ENCODE peak calls at places on chromosome 18, in six cellular contexts. G is hepatocyte, V is HS-5, F is endothelial cell of umbilical vein, X is GM12878, L is H7. U is an unnamed sample.

GRCh38 chr18:58639751-58640427 is 11.0 kb upstream of the ALPK2 start:
- DNase-seq in G (no peak), V (no peak), F (no peak), X (no peak), L (no peak), U (no peak)

GRCh38 chr18:31659574-31660149 is 24.7 kb downstream of the B4GALT6 start:
- DNase-seq in G (no peak), V (no peak), F (no peak), X (no peak), L (no peak), U (no peak)

GRCh38 chr18:51559902-51560287 is 362.4 kb upstream of the MEX3C start:
- DNase-seq in G (no peak), V (no peak), F (no peak), X (no peak), L (no peak), U (no peak)

GRCh38 chr18:58253318-58253717 is 209.3 kb downstream of the NEDD4L start:
- DNase-seq in G (no peak), V (no peak), F (no peak), X (no peak), L (no peak), U (no peak)

GRCh38 chr18:51068111-51068510 is 38.1 kb downstream of the SMAD4 start:
- DNase-seq in G (no peak), V (peak; percentile 66), F (no peak), X (no peak), L (no peak), U (no peak)

GRCh38 chr18:59623456-59624383 is 73.5 kb downstream of the CCBE1 start:
- DNase-seq in G (no peak), V (peak; percentile 22), F (no peak), X (no peak), L (no peak), U (no peak)

GRCh38 chr18:49399003-49399402 is 61.4 kb downstream of the DYM start:
- DNase-seq in G (no peak), V (no peak), F (peak; percentile 74), X (no peak), L (no peak), U (no peak)

GRCh38 chr18:55694291-55694690 is 106.3 kb upstream of the TCF4 start:
- DNase-seq in G (peak; percentile 23), V (no peak), F (no peak), X (no peak), L (no peak), U (no peak)

GRCh38 chr18:36589857-36590543 is 238.8 kb downstream of the TPGS2 start:
- DNase-seq in G (no peak), V (no peak), F (no peak), X (no peak), L (no peak), U (no peak)

GRCh38 chr18:34322365-34323289 is 97.9 kb upstream of the NOL4 start:
- DNase-seq in G (peak; percentile 86), V (no peak), F (peak; percentile 65), X (peak; percentile 59), L (peak; percentile 23), U (peak; percentile 9)

GRCh38 chr18:58870130-58870529 is 5.5 kb downstream of the ZNF532 start:
- DNase-seq in G (no peak), V (no peak), F (no peak), X (no peak), L (no peak), U (no peak)

GRCh38 chr18:49565656-49566055 is 3.8 kb downstream of the LIPG start:
- DNase-seq in G (no peak), V (no peak), F (no peak), X (no peak), L (no peak), U (no peak)

GRCh38 chr18:79884963-79885728 is 66.3 kb downstream of the SLC66A2 start:
- DNase-seq in G (no peak), V (no peak), F (no peak), X (no peak), L (peak; percentile 61), U (no peak)

GRCh38 chr18:77065221-77065981 is 67.2 kb downstream of the MBP start:
- DNase-seq in G (peak; percentile 44), V (peak; percentile 64), F (peak; percentile 59), X (peak; percentile 87), L (no peak), U (no peak)

GRCh38 chr18:41579185-41579584 is 375.8 kb upstream of the PIK3C3 start:
- DNase-seq in G (no peak), V (no peak), F (no peak), X (no peak), L (no peak), U (no peak)

GRCh38 chr18:44826418-44827259 is 146.0 kb downstream of the SETBP1 start:
- DNase-seq in G (peak; percentile 78), V (peak; percentile 38), F (peak; percentile 91), X (no peak), L (no peak), U (peak; percentile 34)

GRCh38 chr18:3186678-3187658 is 32.8 kb downstream of the MYOM1 start:
- DNase-seq in G (peak; percentile 33), V (no peak), F (no peak), X (no peak), L (no peak), U (no peak)

GRCh38 chr18:58891753-58892152 is 27.1 kb downstream of the ZNF532 start:
- DNase-seq in G (no peak), V (no peak), F (no peak), X (no peak), L (no peak), U (no peak)

GRCh38 chr18:44036500-44036899 is 644.2 kb upstream of the SETBP1 start:
- DNase-seq in G (peak; percentile 21), V (no peak), F (peak; percentile 17), X (no peak), L (peak; percentile 17), U (no peak)

GRCh38 chr18:67589325-67589724 is 72.8 kb upstream of the DSEL start:
- DNase-seq in G (no peak), V (no peak), F (peak; percentile 8), X (no peak), L (no peak), U (no peak)

GRCh38 chr18:78602430-78602829 is 377.2 kb upstream of the SALL3 start:
- DNase-seq in G (no peak), V (no peak), F (no peak), X (no peak), L (no peak), U (no peak)

GRCh38 chr18:60421356-60422118 is 49.0 kb upstream of the MC4R start:
- DNase-seq in G (no peak), V (no peak), F (no peak), X (no peak), L (no peak), U (no peak)

GRCh38 chr18:69002233-69002632 is 204.4 kb downstream of the CCDC102B start:
- DNase-seq in G (no peak), V (no peak), F (no peak), X (no peak), L (peak; percentile 10), U (no peak)

GRCh38 chr18:59783138-59783537 is 85.9 kb upstream of the CCBE1 start:
- DNase-seq in G (peak; percentile 64), V (no peak), F (peak; percentile 30), X (peak; percentile 9), L (peak; percentile 62), U (no peak)

GRCh38 chr18:58230438-58231179 is 186.6 kb downstream of the NEDD4L start:
- DNase-seq in G (peak; percentile 53), V (no peak), F (no peak), X (no peak), L (no peak), U (no peak)

GRCh38 chr18:37452697-37453385 is 112.8 kb downstream of the CELF4 start:
- DNase-seq in G (peak; percentile 71), V (no peak), F (no peak), X (no peak), L (no peak), U (no peak)

U was measured in caudate nucleus.